ENCODE peak calls at places on chromosomes 13 and 19, in six cellular contexts. One of them, this sample, is unnamed.
A peak's percentile ranks its signal among the peaks of the same experiment; 100 is the strongest.

GRCh38 chr13:114140909-114141255 is 8.5 kb upstream of the RASA3 start:
- DNase-seq in IMR-90: no peak
- DNase-seq in cardiac muscle cell: no peak
- DNase-seq in esophagus muscularis mucosa: no peak
- DNase-seq in GM23338: no peak
- DNase-seq in BJ: no peak
- DNase-seq in this sample: no peak

GRCh38 chr13:111065698-111066097 is 49.4 kb upstream of the ARHGEF7 start:
- DNase-seq in esophagus muscularis mucosa: peak; percentile 70
- DNase-seq in BJ: no peak
- DNase-seq in cardiac muscle cell: no peak
- DNase-seq in GM23338: no peak
- DNase-seq in IMR-90: no peak
- DNase-seq in this sample: no peak

GRCh38 chr19:4197625-4198466 is 15.4 kb downstream of the ANKRD24 start:
- DNase-seq in esophagus muscularis mucosa: no peak
- DNase-seq in BJ: no peak
- DNase-seq in cardiac muscle cell: peak; percentile 56
- DNase-seq in IMR-90: no peak
- DNase-seq in GM23338: peak; percentile 87
- DNase-seq in this sample: no peak

GRCh38 chr19:19468424-19469050 is 46.8 kb downstream of the TSSK6 start:
- DNase-seq in GM23338: no peak
- DNase-seq in BJ: no peak
- DNase-seq in esophagus muscularis mucosa: no peak
- DNase-seq in IMR-90: no peak
- DNase-seq in cardiac muscle cell: no peak
- DNase-seq in this sample: no peak

GRCh38 chr19:35556846-35557538 is 6.5 kb downstream of the ATP4A start:
- DNase-seq in esophagus muscularis mucosa: no peak
- DNase-seq in GM23338: no peak
- DNase-seq in BJ: no peak
- DNase-seq in cardiac muscle cell: no peak
- DNase-seq in IMR-90: no peak
- DNase-seq in this sample: no peak

GRCh38 chr19:1373042-1373533 is 10.6 kb upstream of the NDUFS7 start:
- DNase-seq in IMR-90: no peak
- DNase-seq in cardiac muscle cell: no peak
- DNase-seq in BJ: no peak
- DNase-seq in esophagus muscularis mucosa: no peak
- DNase-seq in GM23338: no peak
- DNase-seq in this sample: no peak

GRCh38 chr13:57935965-57936364 is 304.4 kb downstream of the PCDH17 start:
- DNase-seq in esophagus muscularis mucosa: no peak
- DNase-seq in GM23338: no peak
- DNase-seq in BJ: no peak
- DNase-seq in cardiac muscle cell: no peak
- DNase-seq in IMR-90: no peak
- DNase-seq in this sample: no peak

GRCh38 chr19:13978721-13979191 is 26.4 kb downstream of the DCAF15 start:
- DNase-seq in BJ: no peak
- DNase-seq in GM23338: no peak
- DNase-seq in IMR-90: no peak
- DNase-seq in esophagus muscularis mucosa: no peak
- DNase-seq in cardiac muscle cell: peak; percentile 44
- DNase-seq in this sample: no peak

GRCh38 chr13:26300140-26300539 is 46.2 kb downstream of the CDK8 start:
- DNase-seq in esophagus muscularis mucosa: no peak
- DNase-seq in cardiac muscle cell: no peak
- DNase-seq in IMR-90: peak; percentile 86
- DNase-seq in BJ: peak; percentile 14
- DNase-seq in GM23338: no peak
- DNase-seq in this sample: no peak

GRCh38 chr13:112991611-112992010 is 22.6 kb downstream of the MCF2L start:
- DNase-seq in esophagus muscularis mucosa: no peak
- DNase-seq in BJ: no peak
- DNase-seq in IMR-90: no peak
- DNase-seq in cardiac muscle cell: no peak
- DNase-seq in GM23338: no peak
- DNase-seq in this sample: no peak

GRCh38 chr19:10565028-10565566 is 713 bp downstream of the KRI1 start:
- DNase-seq in esophagus muscularis mucosa: no peak
- DNase-seq in GM23338: peak; percentile 75
- DNase-seq in BJ: no peak
- DNase-seq in IMR-90: peak; percentile 21
- DNase-seq in cardiac muscle cell: peak; percentile 50
- DNase-seq in this sample: no peak

GRCh38 chr13:26787961-26788360 is 27.4 kb upstream of the GPR12 start:
- DNase-seq in GM23338: no peak
- DNase-seq in BJ: no peak
- DNase-seq in cardiac muscle cell: no peak
- DNase-seq in IMR-90: no peak
- DNase-seq in esophagus muscularis mucosa: no peak
- DNase-seq in this sample: no peak

DNA sequence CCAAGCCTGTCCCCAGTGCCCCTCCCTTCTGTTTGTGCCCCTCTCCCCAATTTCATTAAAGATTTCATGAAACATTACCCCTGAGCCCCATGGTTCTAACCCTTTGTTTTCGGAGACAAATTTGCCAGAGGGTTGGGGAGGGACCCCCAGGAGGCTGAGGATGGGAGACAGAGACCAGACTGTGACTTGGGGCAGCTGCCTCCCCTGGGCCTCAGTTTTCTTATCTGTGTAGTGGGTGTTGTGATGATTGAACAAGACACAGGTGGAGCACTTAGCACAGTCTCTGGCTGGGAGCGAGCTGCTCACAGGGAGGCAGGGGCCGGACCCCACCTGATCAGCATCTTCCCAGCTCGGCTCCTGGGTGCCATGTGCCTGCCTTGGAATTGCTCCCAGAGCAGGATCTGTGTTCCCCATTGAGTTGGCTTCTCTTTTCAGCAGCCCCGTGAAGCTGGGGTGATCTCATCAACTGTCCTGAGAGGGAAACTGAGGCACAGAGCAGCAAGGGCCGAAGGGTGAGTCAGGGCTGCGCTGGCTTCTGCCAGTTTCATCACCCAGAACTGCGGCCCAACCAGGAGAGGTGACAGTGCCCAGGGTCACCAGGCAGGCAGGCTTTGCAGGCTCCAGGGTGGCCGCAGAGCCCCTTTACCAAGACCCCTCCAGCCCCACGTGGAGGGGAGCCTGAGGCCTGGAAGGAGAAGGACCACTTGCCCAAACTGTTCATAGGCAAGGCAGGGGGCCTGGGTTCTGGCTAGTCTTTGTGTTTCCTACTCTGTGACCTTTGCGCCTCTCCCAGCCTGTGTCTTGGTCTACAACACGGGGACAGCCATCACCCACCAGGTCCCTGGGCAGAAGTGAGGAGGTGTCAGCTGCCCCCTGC is 6.9 kb downstream of the IRF3 start:
- DNase-seq in GM23338: no peak
- DNase-seq in cardiac muscle cell: no peak
- DNase-seq in IMR-90: no peak
- DNase-seq in esophagus muscularis mucosa: no peak
- DNase-seq in BJ: no peak
- DNase-seq in this sample: no peak
- TF ChIP-seq CTCF in GM23338: no peak
- TF ChIP-seq CTCF in cardiac muscle cell: no peak
- TF ChIP-seq CTCF in IMR-90: no peak
- TF ChIP-seq CTCF in esophagus muscularis mucosa: no peak
- TF ChIP-seq CTCF in BJ: no peak
- TF ChIP-seq CTCF in this sample: no peak

DNA sequence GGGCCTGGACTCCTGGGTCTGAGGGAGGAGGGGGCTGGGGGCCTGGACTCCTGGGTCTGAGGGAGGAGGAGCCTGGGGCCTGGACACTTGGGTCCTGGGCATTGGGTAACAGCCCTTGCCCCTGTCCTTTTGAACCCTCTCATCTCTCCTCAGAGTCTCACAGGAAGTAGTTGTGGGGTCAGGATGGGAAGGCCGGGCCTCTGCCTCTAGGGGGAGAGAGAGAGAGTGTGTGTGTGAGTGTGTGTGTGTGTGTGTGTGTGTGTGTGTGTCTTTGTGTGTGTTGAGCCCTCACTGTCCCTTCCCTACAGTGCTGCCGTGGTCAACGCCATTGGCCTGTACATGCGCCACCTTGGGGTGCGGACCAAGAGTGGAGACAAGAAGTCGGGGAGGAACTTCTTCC is 10.9 kb downstream of the ARHGEF1 start:
- DNase-seq in BJ: no peak
- DNase-seq in cardiac muscle cell: no peak
- DNase-seq in esophagus muscularis mucosa: no peak
- DNase-seq in IMR-90: peak; percentile 38
- DNase-seq in GM23338: peak; percentile 63
- DNase-seq in this sample: no peak
- TF ChIP-seq CTCF in BJ: no peak
- TF ChIP-seq CTCF in cardiac muscle cell: peak; percentile 3
- TF ChIP-seq CTCF in esophagus muscularis mucosa: no peak
- TF ChIP-seq CTCF in IMR-90: peak; percentile 18
- TF ChIP-seq CTCF in GM23338: peak; percentile 58
- TF ChIP-seq CTCF in this sample: no peak

GRCh38 chr13:72537782-72538181 is 189.6 kb downstream of the MZT1 start:
- DNase-seq in BJ: no peak
- DNase-seq in GM23338: no peak
- DNase-seq in esophagus muscularis mucosa: no peak
- DNase-seq in cardiac muscle cell: no peak
- DNase-seq in IMR-90: no peak
- DNase-seq in this sample: no peak

GRCh38 chr13:72535076-72535475 is 192.4 kb downstream of the MZT1 start:
- DNase-seq in IMR-90: no peak
- DNase-seq in BJ: no peak
- DNase-seq in esophagus muscularis mucosa: no peak
- DNase-seq in GM23338: no peak
- DNase-seq in cardiac muscle cell: no peak
- DNase-seq in this sample: no peak

GRCh38 chr13:72537400-72537780 is 190.0 kb downstream of the MZT1 start:
- DNase-seq in IMR-90: no peak
- DNase-seq in BJ: no peak
- DNase-seq in cardiac muscle cell: no peak
- DNase-seq in esophagus muscularis mucosa: no peak
- DNase-seq in GM23338: no peak
- DNase-seq in this sample: no peak

GRCh38 chr13:72539925-72540324 is 187.5 kb downstream of the MZT1 start:
- DNase-seq in cardiac muscle cell: no peak
- DNase-seq in esophagus muscularis mucosa: no peak
- DNase-seq in IMR-90: no peak
- DNase-seq in BJ: no peak
- DNase-seq in GM23338: no peak
- DNase-seq in this sample: no peak

DNA sequence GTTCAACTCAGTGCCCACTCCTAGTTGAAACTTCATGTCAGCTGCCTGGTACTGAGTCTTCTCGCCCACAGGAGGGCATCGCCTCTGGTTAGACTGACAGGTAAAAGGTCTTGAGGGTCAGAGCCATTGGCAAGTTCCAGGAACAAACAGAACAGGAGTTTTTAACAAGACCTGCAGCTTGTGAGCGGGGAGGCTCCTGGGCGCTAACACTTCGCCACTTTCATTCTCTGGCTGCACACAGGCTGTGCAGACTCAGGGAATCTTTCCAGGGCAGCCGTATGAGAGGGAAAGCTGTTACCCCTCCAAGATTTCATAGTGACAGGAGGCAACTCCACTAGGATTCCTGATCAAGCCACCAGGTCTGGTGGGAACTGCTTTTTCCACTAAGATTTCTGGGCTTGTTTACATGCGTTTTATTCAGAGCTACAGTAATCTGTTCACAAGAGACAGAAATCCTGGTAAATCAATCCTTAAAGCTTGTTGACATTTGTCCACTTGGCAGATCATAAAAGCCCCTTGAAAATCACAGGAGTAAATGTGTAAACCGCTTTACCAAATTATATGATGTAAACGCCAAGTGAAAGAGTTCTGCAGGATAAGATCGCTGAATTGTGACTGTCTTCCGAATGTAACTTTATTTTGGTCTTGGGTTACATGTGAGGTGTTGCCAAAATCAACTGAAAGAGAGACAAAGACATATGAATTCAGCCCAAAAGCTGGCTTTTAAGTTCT is 190.6 kb downstream of the MZT1 start:
- DNase-seq in IMR-90: no peak
- DNase-seq in BJ: no peak
- DNase-seq in GM23338: peak; percentile 16
- DNase-seq in cardiac muscle cell: peak; percentile 11
- DNase-seq in esophagus muscularis mucosa: no peak
- DNase-seq in this sample: no peak
- TF ChIP-seq CTCF in IMR-90: no peak
- TF ChIP-seq CTCF in BJ: no peak
- TF ChIP-seq CTCF in GM23338: peak; percentile 14
- TF ChIP-seq CTCF in cardiac muscle cell: no peak
- TF ChIP-seq CTCF in esophagus muscularis mucosa: no peak
- TF ChIP-seq CTCF in this sample: no peak

GRCh38 chr13:41460930-41461329 is 3.6 kb downstream of the RGCC start:
- DNase-seq in esophagus muscularis mucosa: no peak
- DNase-seq in IMR-90: no peak
- DNase-seq in cardiac muscle cell: no peak
- DNase-seq in GM23338: no peak
- DNase-seq in BJ: no peak
- DNase-seq in this sample: no peak

GRCh38 chr13:41457589-41458186 is 338 bp downstream of the RGCC start:
- DNase-seq in IMR-90: no peak
- DNase-seq in cardiac muscle cell: no peak
- DNase-seq in GM23338: peak; percentile 29
- DNase-seq in BJ: no peak
- DNase-seq in esophagus muscularis mucosa: no peak
- DNase-seq in this sample: no peak

GRCh38 chr13:41459754-41460111 is 2.4 kb downstream of the RGCC start:
- DNase-seq in BJ: no peak
- DNase-seq in IMR-90: no peak
- DNase-seq in esophagus muscularis mucosa: no peak
- DNase-seq in cardiac muscle cell: no peak
- DNase-seq in GM23338: no peak
- DNase-seq in this sample: no peak

GRCh38 chr13:41458187-41458938 is 1.0 kb downstream of the RGCC start:
- DNase-seq in BJ: no peak
- DNase-seq in cardiac muscle cell: peak; percentile 45
- DNase-seq in esophagus muscularis mucosa: no peak
- DNase-seq in GM23338: peak; percentile 55
- DNase-seq in IMR-90: peak; percentile 46
- DNase-seq in this sample: no peak

DNA sequence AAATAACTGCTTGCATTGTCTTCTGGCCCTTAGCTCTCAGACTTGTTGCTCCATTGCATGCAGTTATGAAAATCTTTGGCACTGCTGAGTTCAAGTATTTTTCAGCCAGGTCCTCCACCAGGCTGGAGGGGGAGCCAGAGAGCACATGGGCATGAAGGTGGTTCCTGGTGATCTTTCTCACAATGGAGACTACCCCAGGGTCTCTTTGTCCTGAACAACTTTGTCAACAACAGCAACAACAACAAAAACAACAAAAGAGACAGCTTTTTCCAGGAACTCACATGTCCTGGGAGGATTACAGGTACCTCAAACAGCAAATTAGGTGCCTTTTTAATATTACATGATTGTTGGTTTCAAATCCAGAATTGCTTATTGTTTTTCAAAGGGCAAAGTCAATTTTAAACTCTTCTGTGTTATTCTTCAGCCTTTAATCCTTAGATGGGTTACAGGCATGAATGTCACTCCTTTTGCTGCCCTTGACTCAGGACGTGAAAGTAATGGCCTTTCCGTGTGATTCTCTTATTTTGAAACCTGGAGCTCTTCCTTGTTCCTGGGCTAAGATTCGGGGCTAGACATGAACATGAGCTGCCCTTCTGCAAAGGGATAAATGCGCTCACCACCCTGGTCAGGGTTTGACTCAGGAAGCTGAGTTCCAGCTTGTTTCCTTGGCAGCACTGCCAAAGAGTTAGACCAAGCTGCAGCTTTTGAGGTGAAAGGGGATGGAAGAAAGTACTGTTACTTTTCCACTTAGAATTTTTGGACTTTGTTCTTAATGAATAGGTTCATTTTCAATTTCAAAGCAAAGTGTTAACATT is 1.8 kb downstream of the RGCC start:
- DNase-seq in GM23338: peak; percentile 70
- DNase-seq in IMR-90: peak; percentile 72
- DNase-seq in BJ: no peak
- DNase-seq in cardiac muscle cell: peak; percentile 5
- DNase-seq in esophagus muscularis mucosa: no peak
- DNase-seq in this sample: no peak
- TF ChIP-seq CTCF in GM23338: peak; percentile 75
- TF ChIP-seq CTCF in IMR-90: peak; percentile 70
- TF ChIP-seq CTCF in BJ: peak; percentile 86
- TF ChIP-seq CTCF in cardiac muscle cell: peak; percentile 80
- TF ChIP-seq CTCF in esophagus muscularis mucosa: peak; percentile 41
- TF ChIP-seq CTCF in this sample: peak; percentile 57

This sample was measured in osteocyte.